ENCODE peak calls at places on chromosomes 16 and 17, in seven cellular contexts. Y is neural progenitor cell, I is MCF 10A, K is astrocyte of the spinal cord, D is upper lobe of left lung, Z is OCI-LY7, O is GM10248. M is an unnamed sample.

GRCh38 chr16:7355758-7356157 is 23.1 kb downstream of the RBFOX1 start:
- DNase-seq in Y (no peak), I (no peak), K (no peak), D (no peak), Z (no peak), O (no peak), M (no peak)

GRCh38 chr17:7471729-7472128 is 7.7 kb downstream of the ZBTB4 start:
- DNase-seq in Y (no peak), I (no peak), K (no peak), D (no peak), Z (no peak), O (no peak), M (no peak)

GRCh38 chr17:8164815-8165131 is 2.0 kb upstream of the VAMP2 start:
- DNase-seq in Y (no peak), I (no peak), K (no peak), D (no peak), Z (no peak), O (no peak), M (no peak)

GRCh38 chr16:13995194-13995593 is 75.2 kb downstream of the ERCC4 start:
- DNase-seq in Y (no peak), I (no peak), K (no peak), D (no peak), Z (no peak), O (no peak), M (no peak)

GRCh38 chr17:21288581-21289017 is 4.1 kb downstream of the MAP2K3 start:
- DNase-seq in Y (no peak), I (no peak), K (no peak), D (no peak), Z (peak; percentile 81), O (peak; percentile 65), M (peak; percentile 74)

GRCh38 chr17:75238684-75239191 is 22.7 kb downstream of the GGA3 start:
- DNase-seq in Y (peak; percentile 80), I (peak; percentile 70), K (peak; percentile 55), D (no peak), Z (peak; percentile 89), O (peak; percentile 82), M (peak; percentile 73)

GRCh38 chr16:87648236-87648635 is 45.9 kb downstream of the JPH3 start:
- DNase-seq in Y (no peak), I (no peak), K (no peak), D (no peak), Z (no peak), O (no peak), M (no peak)

GRCh38 chr17:73939808-73940207 is 263.7 kb upstream of the RPL38 start:
- DNase-seq in Y (no peak), I (no peak), K (no peak), D (no peak), Z (no peak), O (no peak), M (no peak)

GRCh38 chr17:14580494-14580893 is 279.6 kb downstream of the HS3ST3B1 start:
- DNase-seq in Y (no peak), I (peak; percentile 47), K (no peak), D (no peak), Z (no peak), O (no peak), M (no peak)

GRCh38 chr17:3575506-3575905 is 17.9 kb upstream of the TRPV3 start:
- DNase-seq in Y (no peak), I (peak; percentile 70), K (peak; percentile 5), D (no peak), Z (no peak), O (no peak), M (no peak)

GRCh38 chr17:5780476-5780875 is 196.2 kb upstream of the NLRP1 start:
- DNase-seq in Y (no peak), I (peak; percentile 82), K (peak; percentile 79), D (no peak), Z (no peak), O (no peak), M (no peak)

GRCh38 chr17:11705111-11705510 is 106.8 kb downstream of the DNAH9 start:
- DNase-seq in Y (no peak), I (no peak), K (no peak), D (no peak), Z (no peak), O (no peak), M (no peak)

GRCh38 chr16:71709231-71709781 is 15.2 kb downstream of the PHLPP2 start:
- DNase-seq in Y (no peak), I (peak; percentile 53), K (peak; percentile 15), D (no peak), Z (no peak), O (no peak), M (no peak)

GRCh38 chr16:76946879-76947278 is 244.1 kb upstream of the MON1B start:
- DNase-seq in Y (no peak), I (peak; percentile 88), K (peak; percentile 64), D (no peak), Z (no peak), O (no peak), M (no peak)

GRCh38 chr17:77693776-77694175 is 264.7 kb upstream of the TNRC6C start:
- DNase-seq in Y (no peak), I (no peak), K (no peak), D (no peak), Z (no peak), O (no peak), M (no peak)

GRCh38 chr16:17590711-17591654 is 120.2 kb upstream of the XYLT1 start:
- DNase-seq in Y (no peak), I (no peak), K (no peak), D (no peak), Z (no peak), O (no peak), M (peak; percentile 83)

GRCh38 chr17:65231662-65232335 is 94.6 kb downstream of the RGS9 start:
- DNase-seq in Y (peak; percentile 88), I (peak; percentile 83), K (peak; percentile 80), D (no peak), Z (peak; percentile 71), O (peak; percentile 77), M (peak; percentile 66)

GRCh38 chr17:69609495-69610315 is 195.2 kb downstream of the MAP2K6 start:
- DNase-seq in Y (peak; percentile 27), I (peak; percentile 58), K (peak; percentile 59), D (no peak), Z (no peak), O (no peak), M (no peak)

GRCh38 chr17:49223517-49224197 is 6.9 kb downstream of the PHOSPHO1 start:
- DNase-seq in Y (peak; percentile 77), I (peak; percentile 38), K (no peak), D (peak; percentile 83), Z (peak; percentile 59), O (peak; percentile 69), M (peak; percentile 85)

GRCh38 chr16:28063047-28063521 is 430 bp downstream of the GSG1L start:
- DNase-seq in Y (peak; percentile 63), I (no peak), K (no peak), D (peak; percentile 82), Z (no peak), O (no peak), M (peak; percentile 14)

GRCh38 chr16:65180986-65181710 is 59.3 kb upstream of the CDH11 start:
- DNase-seq in Y (no peak), I (no peak), K (no peak), D (no peak), Z (no peak), O (no peak), M (no peak)

GRCh38 chr16:57534881-57535658 is 1.3 kb downstream of the CCDC102A start:
- DNase-seq in Y (no peak), I (no peak), K (no peak), D (no peak), Z (no peak), O (peak; percentile 22), M (no peak)

GRCh38 chr16:57534337-57534880 is 2.0 kb downstream of the CCDC102A start:
- DNase-seq in Y (no peak), I (no peak), K (no peak), D (no peak), Z (no peak), O (no peak), M (no peak)

GRCh38 chr16:57536306-57537193 is at the start of gene CCDC102A:
- DNase-seq in Y (peak; percentile 87), I (no peak), K (peak; percentile 38), D (no peak), Z (peak; percentile 72), O (peak; percentile 29), M (peak; percentile 76)

GRCh38 chr16:57537194-57537505 is 779 bp upstream of the CCDC102A start:
- DNase-seq in Y (no peak), I (no peak), K (no peak), D (no peak), Z (no peak), O (peak; percentile 33), M (no peak)

GRCh38 chr16:57535680-57536305 is 578 bp downstream of the CCDC102A start:
- DNase-seq in Y (peak; percentile 97), I (peak; percentile 85), K (peak; percentile 89), D (peak; percentile 100), Z (peak; percentile 93), O (peak; percentile 98), M (peak; percentile 95)
- TF ChIP-seq CTCF in Y (peak; percentile 23), I (no peak), K (no peak), D (no peak), Z (peak; percentile 18), O (peak; percentile 20), M (no peak)

DNA sequence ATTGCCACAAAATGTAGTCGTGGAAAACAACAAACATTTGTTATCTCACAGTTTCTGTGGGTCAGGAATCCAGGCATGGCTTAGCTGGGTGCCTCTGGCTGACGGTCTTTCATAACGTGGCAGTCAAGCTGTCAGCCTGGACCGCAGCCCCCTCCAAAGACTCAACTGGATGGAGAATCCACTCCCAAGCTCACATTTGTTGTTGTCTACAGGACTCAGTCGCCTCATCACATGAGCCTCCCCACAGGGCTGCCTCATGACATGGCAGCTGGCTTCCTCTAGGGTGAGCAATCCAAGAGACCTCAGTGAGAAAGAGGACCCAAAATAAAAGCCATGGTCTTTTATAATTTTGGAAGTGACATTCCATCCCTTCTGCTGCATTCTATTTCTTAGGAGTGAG is 34.7 kb upstream of the AKAP1 start:
- DNase-seq in Y (no peak), I (no peak), K (no peak), D (no peak), Z (no peak), O (no peak), M (no peak)
- TF ChIP-seq CTCF in Y (no peak), I (no peak), K (no peak), D (no peak), Z (no peak), O (no peak), M (no peak)

GRCh38 chr17:57552114-57552601 is 192.9 kb downstream of the CCDC182 start:
- DNase-seq in Y (peak; percentile 83), I (no peak), K (peak; percentile 57), D (no peak), Z (peak; percentile 94), O (peak; percentile 80), M (peak; percentile 60)
- TF ChIP-seq CTCF in Y (peak; percentile 85), I (no peak), K (peak; percentile 83), D (no peak), Z (peak; percentile 90), O (peak; percentile 78), M (peak; percentile 48)

DNA sequence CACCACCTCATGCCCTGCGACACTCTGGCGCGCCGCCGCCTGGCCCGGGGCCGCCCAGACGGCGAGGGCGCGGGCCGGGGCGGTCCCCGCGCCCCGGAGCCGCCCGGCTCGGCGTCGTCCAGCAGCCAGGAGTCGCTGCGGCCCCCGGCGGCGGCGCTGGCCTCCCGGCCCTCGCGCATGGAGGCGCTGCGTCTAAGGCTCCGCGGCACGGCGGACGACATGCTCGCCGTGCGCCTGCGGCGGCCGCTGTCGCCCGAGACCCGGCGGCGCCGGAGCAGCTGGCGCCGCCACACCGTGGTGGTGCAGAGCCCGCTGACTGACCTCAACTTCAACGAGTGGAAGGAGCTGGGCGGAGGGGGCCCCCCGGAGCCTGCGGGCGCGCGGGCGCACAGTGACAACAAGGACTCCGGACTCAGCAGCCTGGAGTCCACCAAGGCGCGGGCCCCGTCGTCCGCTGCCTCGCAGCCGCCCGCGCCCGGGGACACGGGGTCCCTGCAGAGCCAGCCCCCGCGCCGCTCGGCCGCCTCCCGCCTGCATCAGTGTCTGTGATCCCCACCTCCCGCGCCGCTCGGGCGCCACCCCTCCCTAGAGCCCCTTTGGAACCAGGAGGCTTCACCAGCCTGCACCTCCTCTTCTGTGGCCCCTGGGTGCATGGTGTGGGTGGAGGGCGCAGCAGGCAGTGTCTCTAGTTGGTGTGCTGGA is 82.3 kb downstream of the ARHGAP23 start:
- DNase-seq in Y (peak; percentile 94), I (no peak), K (peak; percentile 35), D (peak; percentile 87), Z (no peak), O (peak; percentile 46), M (no peak)
- TF ChIP-seq CTCF in Y (peak; percentile 16), I (no peak), K (peak; percentile 6), D (no peak), Z (no peak), O (no peak), M (no peak)

M was measured in activated CD8-positive, alpha-beta T cell treated with anti-CD3 and anti-CD28 coated beads for 36 hours.